ENCODE peak calls at places on chromosome 9, in eight cellular contexts. B is astrocyte; M is CD4-positive, alpha-beta T cell; Z is fibroblast of lung; U is uterus; X is cardiac muscle cell; T is IMR-90; G is hepatocyte. H is an unnamed sample.

GRCh38 chr9:24881361-24881760 is 335.7 kb upstream of the IZUMO3 start:
- DNase-seq in B (no peak), Z (no peak), U (no peak), X (no peak), T (no peak), M (no peak), G (no peak), H (peak; percentile 5)

GRCh38 chr9:133167096-133167695 is 3.5 kb upstream of the GBGT1 start:
- DNase-seq in M (no peak), T (no peak), X (no peak), Z (no peak), G (no peak), U (no peak), B (no peak), H (no peak)

GRCh38 chr9:135039266-135039870 is 48.1 kb upstream of the OLFM1 start:
- DNase-seq in G (no peak), U (no peak), B (no peak), Z (no peak), X (no peak), M (no peak), T (no peak), H (no peak)

GRCh38 chr9:107213561-107214028 is 69.5 kb upstream of the RAD23B start:
- DNase-seq in G (peak; percentile 55), U (no peak), Z (peak; percentile 94), T (peak; percentile 94), B (peak; percentile 96), M (peak; percentile 2), X (no peak), H (peak; percentile 98)

GRCh38 chr9:124629600-124629999 is 122.4 kb upstream of the NR5A1 start:
- DNase-seq in G (no peak), X (no peak), Z (peak; percentile 56), B (peak; percentile 80), U (no peak), M (no peak), T (peak; percentile 76), H (peak; percentile 41)

GRCh38 chr9:114836769-114837168 is 30.9 kb upstream of the TNFSF15 start:
- DNase-seq in T (no peak), X (no peak), U (no peak), Z (no peak), G (no peak), B (no peak), M (no peak), H (no peak)

GRCh38 chr9:122498883-122499288 is 11.7 kb upstream of the OR1J2 start:
- DNase-seq in G (peak; percentile 4), U (no peak), Z (peak; percentile 37), M (no peak), X (no peak), T (peak; percentile 43), B (peak; percentile 8), H (peak; percentile 79)

GRCh38 chr9:71986860-71987259 is 73.6 kb downstream of the C9orf57 start:
- DNase-seq in U (no peak), M (no peak), Z (no peak), T (no peak), G (peak; percentile 12), X (peak; percentile 2), B (peak; percentile 25), H (no peak)

GRCh38 chr9:36306481-36307306 is 48.4 kb upstream of the GNE start:
- DNase-seq in X (no peak), Z (peak; percentile 32), U (no peak), T (peak; percentile 23), M (no peak), B (no peak), G (no peak), H (peak; percentile 36)

GRCh38 chr9:96169488-96169887 is 132.5 kb downstream of the HSD17B3 start:
- DNase-seq in Z (peak; percentile 63), X (peak; percentile 53), T (peak; percentile 4), G (peak; percentile 84), B (no peak), U (no peak), M (no peak), H (no peak)

GRCh38 chr9:110029422-110029814 is 178.5 kb downstream of the C9orf152 start:
- DNase-seq in X (peak; percentile 15), M (no peak), G (peak; percentile 78), B (peak; percentile 94), Z (peak; percentile 90), T (peak; percentile 85), U (no peak), H (peak; percentile 92)

GRCh38 chr9:94135222-94135621 is 51.0 kb downstream of the PTPDC1 start:
- DNase-seq in Z (peak; percentile 97), B (peak; percentile 88), X (no peak), T (peak; percentile 81), U (peak; percentile 47), M (no peak), G (peak; percentile 41), H (peak; percentile 68)

GRCh38 chr9:14098102-14098501 is 215.8 kb downstream of the NFIB start:
- DNase-seq in X (no peak), G (no peak), U (no peak), B (peak; percentile 57), T (peak; percentile 70), M (no peak), Z (peak; percentile 93), H (no peak)

GRCh38 chr9:23464275-23464674 is 361.8 kb downstream of the ELAVL2 start:
- DNase-seq in U (no peak), M (no peak), Z (no peak), T (no peak), B (no peak), G (no peak), X (no peak), H (no peak)

GRCh38 chr9:131085370-131086122 is 10.8 kb upstream of the AIF1L start:
- DNase-seq in B (no peak), M (no peak), G (no peak), U (no peak), Z (no peak), T (no peak), X (no peak), H (no peak)

GRCh38 chr9:130629443-130630090 is 34.8 kb upstream of the PRDM12 start:
- DNase-seq in X (no peak), M (no peak), Z (no peak), U (no peak), T (no peak), B (no peak), G (no peak), H (no peak)

GRCh38 chr9:134882204-134882785 is 1.7 kb downstream of the FCN2 start:
- DNase-seq in B (no peak), G (no peak), Z (no peak), X (no peak), T (no peak), U (no peak), M (no peak), H (no peak)

GRCh38 chr9:123044556-123044955 is 11.1 kb downstream of the GPR21 start:
- DNase-seq in U (no peak), X (no peak), T (peak; percentile 79), G (no peak), B (peak; percentile 76), M (no peak), Z (peak; percentile 90), H (peak; percentile 45)

GRCh38 chr9:81650836-81651545 is 38.4 kb downstream of the TLE1 start:
- DNase-seq in M (no peak), T (no peak), X (no peak), G (no peak), Z (no peak), B (no peak), U (no peak), H (no peak)

GRCh38 chr9:20032413-20033006 is 243.7 kb upstream of the SLC24A2 start:
- DNase-seq in M (no peak), G (no peak), X (no peak), T (no peak), Z (no peak), U (no peak), B (no peak), H (no peak)

GRCh38 chr9:127763918-127764384 is 14.5 kb downstream of the SH2D3C start:
- DNase-seq in M (no peak), B (no peak), G (no peak), Z (no peak), X (no peak), U (no peak), T (no peak), H (no peak)
- TF ChIP-seq CTCF in M (no peak), B (peak; percentile 16), G (peak; percentile 12), Z (peak; percentile 21), X (peak; percentile 47), U (peak; percentile 37), T (peak; percentile 24), H (no peak)

DNA sequence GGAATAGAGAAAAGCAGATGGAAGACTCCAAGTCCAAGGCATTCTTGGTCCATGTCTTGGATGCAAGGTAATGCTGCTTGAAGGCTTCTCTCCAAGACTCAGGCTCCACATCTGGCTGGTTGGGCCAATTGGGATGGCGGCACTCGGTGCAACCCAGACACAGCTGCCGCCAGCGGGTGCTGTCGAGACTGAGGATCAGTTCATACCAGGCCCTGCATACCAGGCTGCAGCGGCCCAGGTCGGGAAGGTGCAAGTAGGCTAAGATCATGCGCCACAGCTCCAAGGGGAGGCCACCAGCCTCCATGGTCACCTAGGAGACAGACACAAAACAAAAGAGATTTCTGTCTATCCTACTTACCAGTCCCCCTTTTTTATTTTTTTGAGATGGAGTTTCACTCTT is 34.7 kb downstream of the FBXO10 start:
- DNase-seq in B (no peak), U (no peak), X (no peak), M (no peak), T (no peak), Z (no peak), G (no peak), H (no peak)
- H3K27ac ChIP-seq in B (no peak overlapping the region), U (no peak overlapping the region), X (no peak overlapping the region), M (no peak overlapping the region), T (no peak overlapping the region), Z (no peak overlapping the region), G (no peak overlapping the region), H (no peak overlapping the region)

GRCh38 chr9:112917027-112917986 is 26.6 kb upstream of the SLC46A2 start:
- DNase-seq in G (peak; percentile 38), U (no peak), X (no peak), M (no peak), T (no peak), Z (no peak), B (no peak), H (peak; percentile 82)

GRCh38 chr9:112925058-112925641 is 34.5 kb upstream of the SLC46A2 start:
- DNase-seq in Z (peak; percentile 44), T (peak; percentile 23), X (peak; percentile 51), B (peak; percentile 1), M (no peak), U (no peak), G (peak; percentile 18), H (peak; percentile 69)

GRCh38 chr9:112917987-112918362 is 27.3 kb upstream of the SLC46A2 start:
- DNase-seq in Z (no peak), T (no peak), M (no peak), G (no peak), U (no peak), B (no peak), X (no peak), H (no peak)

DNA sequence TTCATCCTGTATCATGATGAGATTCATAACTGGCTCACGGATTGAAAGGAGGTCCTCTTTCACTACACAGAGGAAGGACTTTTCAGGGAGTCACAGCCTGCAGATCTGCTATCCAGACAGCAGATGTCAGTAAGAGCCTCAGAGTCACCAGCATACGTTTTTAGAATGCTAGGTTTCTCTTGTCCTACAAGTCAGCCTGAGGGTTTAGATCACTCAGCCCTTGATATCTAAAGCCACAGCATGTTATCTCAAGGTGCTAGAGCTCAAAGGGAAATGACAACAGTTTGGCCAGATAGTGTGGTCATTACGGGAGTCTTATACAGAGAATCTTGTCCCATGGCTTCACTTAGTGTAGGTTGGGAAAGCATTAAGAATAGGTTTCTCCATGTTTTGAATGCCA is 30.9 kb upstream of the SLC46A2 start:
- DNase-seq in G (peak; percentile 64), Z (peak; percentile 65), X (peak; percentile 55), T (peak; percentile 63), U (no peak), M (no peak), B (peak; percentile 42), H (peak; percentile 29)
- TF ChIP-seq CTCF in G (peak; percentile 56), Z (peak; percentile 72), X (peak; percentile 77), T (peak; percentile 58), U (no peak), M (no peak), B (peak; percentile 48), H (peak; percentile 45)

GRCh38 chr9:127034691-127035090 is 87.7 kb downstream of the ANGPTL2 start:
- DNase-seq in B (no peak), M (no peak), Z (no peak), U (no peak), X (no peak), G (no peak), T (no peak), H (no peak)
- H3K27ac ChIP-seq in B (no peak overlapping the region), M (no peak overlapping the region), Z (peak overlapping the region; percentile 71), U (peak overlapping the region; percentile 33), X (no peak overlapping the region), G (no peak overlapping the region), T (no peak overlapping the region), H (no peak overlapping the region)